ENCODE peak calls at places on chromosomes 1 and 21, in five cellular contexts. P is heart left ventricle, B is suprapubic skin, H is GM12878, I is body of pancreas. E is an unnamed sample. For H3K4me1, the result is how much of the 10 kb centered on the place peaks cover.

GRCh38 chr1:216847385-216848036 is 124.3 kb upstream of the ESRRG start:
- DNase-seq in P (no peak), B (no peak), H (no peak), I (no peak), E (no peak)

GRCh38 chr21:42568834-42569731 is 55.4 kb downstream of the SLC37A1 start:
- DNase-seq in P (no peak), B (peak), H (no peak), I (peak), E (peak)

GRCh38 chr21:45992311-45993209 is 11.0 kb downstream of the COL6A1 start:
- DNase-seq in P (peak), B (peak), H (no peak), I (peak), E (no peak)

GRCh38 chr1:165828103-165828558 is 717 bp downstream of the UCK2 start:
- DNase-seq in P (peak), B (peak), H (no peak), I (peak), E (peak)

GRCh38 chr1:21066365-21067012 is 110.2 kb downstream of the EIF4G3 start:
- DNase-seq in P (no peak), B (no peak), H (no peak), I (no peak), E (no peak)

GRCh38 chr1:181635108-181635507 is 151.8 kb downstream of the CACNA1E start:
- DNase-seq in P (no peak), B (no peak), H (no peak), I (no peak), E (no peak)

GRCh38 chr1:17617787-17618557 is 78.5 kb downstream of the ARHGEF10L start:
- DNase-seq in P (peak), B (no peak), H (no peak), I (peak), E (peak)

GRCh38 chr1:65910432-65910831 is 117.7 kb downstream of the PDE4B start:
- DNase-seq in P (no peak), B (no peak), H (no peak), I (no peak), E (no peak)

GRCh38 chr1:200237066-200237465 is 172.8 kb downstream of the ZNF281 start:
- DNase-seq in P (no peak), B (no peak), H (no peak), I (no peak), E (no peak)

GRCh38 chr1:206041640-206042039 is 11.3 kb upstream of the RHEX start:
- DNase-seq in P (no peak), B (no peak), H (no peak), I (peak), E (no peak)

GRCh38 chr1:172510479-172510878 is 22.5 kb upstream of the SUCO start:
- DNase-seq in P (no peak), B (no peak), H (no peak), I (no peak), E (no peak)

GRCh38 chr1:24888061-24888970 is 41.8 kb downstream of the RUNX3 start:
- DNase-seq in P (no peak), B (peak), H (no peak), I (no peak), E (peak)

GRCh38 chr1:3346478-3346877 is 108.0 kb upstream of the ARHGEF16 start:
- DNase-seq in P (no peak), B (no peak), H (no peak), I (no peak), E (no peak)

GRCh38 chr1:94580367-94581115 is 39.0 kb upstream of the F3 start:
- DNase-seq in P (no peak), B (no peak), H (no peak), I (no peak), E (no peak)

GRCh38 chr1:147292635-147293251 is 50.3 kb downstream of the CHD1L start:
- DNase-seq in P (no peak), B (no peak), H (no peak), I (no peak), E (no peak)

GRCh38 chr1:177811461-177811860 is 158.4 kb downstream of the SEC16B start:
- DNase-seq in P (no peak), B (no peak), H (no peak), I (no peak), E (no peak)

DNA sequence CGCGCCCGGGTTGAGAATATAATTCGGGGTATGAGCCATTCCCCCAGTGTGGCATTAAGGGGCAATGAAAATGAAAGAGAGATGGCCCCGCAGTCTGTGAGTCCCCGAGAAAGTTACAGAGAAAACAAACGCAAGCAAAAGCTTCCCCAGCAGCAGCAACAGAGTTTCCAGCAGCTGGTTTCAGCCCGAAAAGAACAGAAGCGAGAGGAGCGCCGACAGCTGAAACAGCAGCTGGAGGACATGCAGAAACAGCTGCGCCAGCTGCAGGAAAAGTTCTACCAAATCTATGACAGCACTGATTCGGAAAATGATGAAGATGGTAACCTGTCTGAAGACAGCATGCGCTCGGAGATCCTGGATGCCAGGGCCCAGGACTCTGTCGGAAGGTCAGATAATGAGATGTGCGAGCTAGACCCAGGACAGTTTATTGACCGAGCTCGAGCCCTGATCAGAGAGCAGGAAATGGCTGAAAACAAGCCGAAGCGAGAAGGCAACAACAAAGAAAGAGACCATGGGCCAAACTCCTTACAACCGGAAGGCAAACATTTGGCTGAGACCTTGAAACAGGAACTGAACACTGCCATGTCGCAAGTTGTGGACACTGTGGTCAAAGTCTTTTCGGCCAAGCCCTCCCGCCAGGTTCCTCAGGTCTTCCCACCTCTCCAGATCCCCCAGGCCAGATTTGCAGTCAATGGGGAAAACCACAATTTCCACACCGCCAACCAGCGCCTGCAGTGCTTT is 9.4 kb downstream of the PROX1 start:
- DNase-seq in P (no peak), B (no peak), H (no peak), I (no peak), E (no peak)
- TF ChIP-seq POLR2A in P (no peak), B (no peak), H (no peak), I (no peak), E (no peak)

GRCh38 chr1:88698140-88698539 is 14.1 kb downstream of the PKN2 start:
- DNase-seq in P (no peak), B (no peak), H (no peak), I (no peak), E (no peak)
- H3K4me1 ChIP-seq in P (under half), B (under half), H (under half), I (under half), E (under half)

GRCh38 chr1:69290266-69290665 is 277.5 kb upstream of the LRRC7 start:
- DNase-seq in P (no peak), B (no peak), H (no peak), I (no peak), E (no peak)
- TF ChIP-seq POLR2A in P (no peak), B (no peak), H (no peak), I (no peak), E (no peak)

DNA sequence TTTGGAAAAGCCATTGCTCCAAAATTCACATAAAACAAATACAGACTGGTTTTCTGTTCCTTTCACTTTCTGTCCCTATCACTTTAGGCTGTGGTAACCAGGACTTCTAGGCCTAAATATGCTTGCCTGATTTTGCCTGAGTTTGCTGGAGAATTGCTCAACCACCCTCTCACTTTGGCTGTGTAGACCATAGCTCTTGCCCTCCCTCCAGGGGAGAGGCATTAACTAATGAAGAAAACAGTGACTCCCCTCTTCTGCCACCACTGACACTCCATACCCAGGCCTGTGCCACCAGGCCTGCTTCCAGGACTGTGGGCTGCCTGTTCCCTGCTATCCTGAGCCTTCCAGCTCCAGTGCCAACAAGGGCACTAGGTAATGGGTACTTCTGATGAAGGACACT is 163.5 kb downstream of the TOMM20 start:
- DNase-seq in P (no peak), B (no peak), H (no peak), I (peak), E (no peak)
- H3K4me1 ChIP-seq in P (half or more), B (half or more), H (half or more), I (half or more), E (half or more)

DNA sequence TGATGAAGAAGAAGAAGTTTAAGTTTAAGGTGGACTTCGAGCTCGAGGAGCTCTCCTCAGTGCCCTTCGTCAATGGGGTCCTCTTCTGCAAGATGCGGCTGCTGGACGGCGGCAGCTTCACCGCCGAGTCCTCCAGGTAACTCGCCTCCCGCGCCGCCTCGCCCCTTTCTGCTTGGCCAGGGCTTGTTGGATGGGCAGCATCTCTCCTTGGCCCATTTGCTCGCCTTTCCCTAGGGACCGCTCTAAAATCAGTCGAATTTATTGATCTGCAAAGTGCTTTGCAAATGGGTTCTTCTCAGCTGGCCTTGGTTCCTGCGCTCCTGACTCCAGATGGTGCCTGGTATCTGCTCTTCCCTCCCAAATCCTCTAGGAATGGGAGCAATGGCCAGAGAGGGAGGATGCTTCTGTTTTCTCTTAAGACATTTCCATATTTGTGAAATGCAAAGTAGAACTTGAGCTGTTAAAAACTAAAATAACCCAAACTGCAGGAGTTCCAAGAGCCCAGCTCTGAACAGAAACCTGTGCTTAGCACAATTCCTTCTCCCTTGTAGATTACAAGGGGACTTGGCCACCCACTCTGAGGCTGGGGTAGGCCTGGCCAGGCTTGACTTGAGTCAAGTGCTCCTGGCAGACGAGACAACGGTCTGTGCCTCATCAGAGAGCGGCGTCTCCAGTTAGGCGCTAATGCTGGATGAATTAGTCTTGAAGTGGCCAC is 687 bp downstream of the EEIG2 start:
- DNase-seq in P (peak), B (peak), H (no peak), I (peak), E (peak)
- TF ChIP-seq POLR2A in P (no peak), B (no peak), H (peak), I (no peak), E (peak)

GRCh38 chr1:101238041-101238515 is 1.3 kb downstream of the S1PR1 start:
- DNase-seq in P (no peak), B (no peak), H (no peak), I (no peak), E (no peak)

GRCh38 chr1:101239095-101240040 is 2.5 kb downstream of the S1PR1 start:
- DNase-seq in P (peak), B (no peak), H (no peak), I (no peak), E (no peak)

GRCh38 chr1:101240041-101240430 is 3.2 kb downstream of the S1PR1 start:
- DNase-seq in P (peak), B (no peak), H (no peak), I (no peak), E (no peak)

GRCh38 chr1:101237229-101237837 is 514 bp downstream of the S1PR1 start:
- DNase-seq in P (no peak), B (no peak), H (peak), I (peak), E (no peak)

GRCh38 chr1:101238681-101239094 is 1.9 kb downstream of the S1PR1 start:
- DNase-seq in P (peak), B (peak), H (no peak), I (peak), E (peak)
- H3K4me1 ChIP-seq in P (under half), B (under half), H (under half), I (under half), E (under half)

GRCh38 chr1:46667782-46668760 is at the start of gene ATPAF1:
- DNase-seq in P (peak), B (peak), H (peak), I (peak), E (peak)
- TF ChIP-seq POLR2A in P (no peak), B (no peak), H (peak), I (peak), E (no peak)